ENCODE peak calls at places on chromosomes 11 and 22, in four cellular contexts. One of them, this sample, is unnamed.

GRCh38 chr11:106159846-106160245 is 82.4 kb downstream of the AASDHPPT start:
- DNase-seq in A549: no peak
- DNase-seq in K562: no peak
- DNase-seq in HepG2: no peak
- DNase-seq in this sample: no peak

GRCh38 chr11:117795726-117796455 is 1.1 kb downstream of the DSCAML1 start:
- DNase-seq in A549: no peak
- DNase-seq in K562: no peak
- DNase-seq in HepG2: no peak
- DNase-seq in this sample: no peak

GRCh38 chr22:37557321-37558001 is 2.8 kb upstream of the CDC42EP1 start:
- DNase-seq in A549: peak; percentile 53
- DNase-seq in K562: no peak
- DNase-seq in HepG2: peak; percentile 69
- DNase-seq in this sample: no peak

GRCh38 chr22:40383905-40384304 is 13.5 kb downstream of the SGSM3 start:
- DNase-seq in A549: no peak
- DNase-seq in K562: no peak
- DNase-seq in HepG2: no peak
- DNase-seq in this sample: no peak

GRCh38 chr22:31625661-31626426 is 36.2 kb downstream of the PISD start:
- DNase-seq in A549: no peak
- DNase-seq in K562: peak; percentile 61
- DNase-seq in HepG2: no peak
- DNase-seq in this sample: no peak

GRCh38 chr11:43685483-43685882 is 4.9 kb downstream of the HSD17B12 start:
- DNase-seq in A549: peak; percentile 5
- DNase-seq in K562: no peak
- DNase-seq in HepG2: no peak
- DNase-seq in this sample: no peak

GRCh38 chr11:96324912-96325311 is 18.1 kb downstream of the MAML2 start:
- DNase-seq in A549: no peak
- DNase-seq in K562: no peak
- DNase-seq in HepG2: no peak
- DNase-seq in this sample: no peak

GRCh38 chr11:134385774-134386565 is 26.1 kb downstream of the B3GAT1 start:
- DNase-seq in A549: no peak
- DNase-seq in K562: no peak
- DNase-seq in HepG2: no peak
- DNase-seq in this sample: no peak

GRCh38 chr22:47047321-47048122 is 285.1 kb downstream of the TBC1D22A start:
- DNase-seq in A549: no peak
- DNase-seq in K562: no peak
- DNase-seq in HepG2: no peak
- DNase-seq in this sample: no peak

GRCh38 chr11:46253258-46254134 is 24.0 kb upstream of the CREB3L1 start:
- DNase-seq in A549: no peak
- DNase-seq in K562: no peak
- DNase-seq in HepG2: no peak
- DNase-seq in this sample: no peak

GRCh38 chr11:120068114-120068573 is 69.8 kb downstream of the TRIM29 start:
- DNase-seq in A549: no peak
- DNase-seq in K562: no peak
- DNase-seq in HepG2: no peak
- DNase-seq in this sample: peak; percentile 29

GRCh38 chr22:38313384-38313955 is 3.8 kb downstream of the CSNK1E start:
- DNase-seq in A549: peak; percentile 54
- DNase-seq in K562: no peak
- DNase-seq in HepG2: no peak
- DNase-seq in this sample: no peak

GRCh38 chr11:84408946-84409411 is 1122.8 kb upstream of the CCDC90B start:
- DNase-seq in A549: no peak
- DNase-seq in K562: no peak
- DNase-seq in HepG2: no peak
- DNase-seq in this sample: no peak

GRCh38 chr22:24954856-24955255 is 2.3 kb downstream of the KIAA1671 start:
- DNase-seq in A549: no peak
- DNase-seq in K562: no peak
- DNase-seq in HepG2: no peak
- DNase-seq in this sample: no peak

GRCh38 chr22:46542011-46542985 is 4.9 kb upstream of the CELSR1 start:
- DNase-seq in A549: peak; percentile 72
- DNase-seq in K562: peak; percentile 71
- DNase-seq in HepG2: peak; percentile 45
- DNase-seq in this sample: no peak

GRCh38 chr11:1392561-1392960 is 2.8 kb downstream of the BRSK2 start:
- DNase-seq in A549: no peak
- DNase-seq in K562: no peak
- DNase-seq in HepG2: no peak
- DNase-seq in this sample: no peak

GRCh38 chr11:108559904-108560303 is 33.7 kb downstream of the EXPH5 start:
- DNase-seq in A549: no peak
- DNase-seq in K562: no peak
- DNase-seq in HepG2: no peak
- DNase-seq in this sample: no peak

GRCh38 chr11:61828629-61829407 is 718 bp downstream of the FADS2 start:
- DNase-seq in A549: peak; percentile 42
- DNase-seq in K562: no peak
- DNase-seq in HepG2: no peak
- DNase-seq in this sample: no peak

GRCh38 chr22:38429460-38430128 is 25.4 kb downstream of the KCNJ4 start:
- DNase-seq in A549: no peak
- DNase-seq in K562: no peak
- DNase-seq in HepG2: no peak
- DNase-seq in this sample: no peak

GRCh38 chr11:128346808-128347207 is 240.6 kb downstream of the ETS1 start:
- DNase-seq in A549: no peak
- DNase-seq in K562: no peak
- DNase-seq in HepG2: no peak
- DNase-seq in this sample: no peak

GRCh38 chr11:69889400-69890372 is 70.5 kb upstream of the FGF3 start:
- DNase-seq in A549: no peak
- DNase-seq in K562: no peak
- DNase-seq in HepG2: no peak
- DNase-seq in this sample: no peak

GRCh38 chr11:18714443-18714780 is 11.6 kb downstream of the IGSF22 start:
- DNase-seq in A549: no peak
- DNase-seq in K562: no peak
- DNase-seq in HepG2: no peak
- DNase-seq in this sample: no peak

GRCh38 chr11:18707811-18708340 is 9.3 kb downstream of the TMEM86A start:
- DNase-seq in A549: no peak
- DNase-seq in K562: no peak
- DNase-seq in HepG2: no peak
- DNase-seq in this sample: no peak

GRCh38 chr11:18709414-18709813 is 10.8 kb downstream of the TMEM86A start:
- DNase-seq in A549: no peak
- DNase-seq in K562: no peak
- DNase-seq in HepG2: no peak
- DNase-seq in this sample: no peak

GRCh38 chr11:18713646-18714442 is 12.1 kb downstream of the IGSF22 start:
- DNase-seq in A549: no peak
- DNase-seq in K562: no peak
- DNase-seq in HepG2: no peak
- DNase-seq in this sample: no peak

GRCh38 chr11:18710545-18710944 is 12.0 kb downstream of the TMEM86A start:
- DNase-seq in A549: no peak
- DNase-seq in K562: no peak
- DNase-seq in HepG2: no peak
- DNase-seq in this sample: no peak
- TF ChIP-seq PHF8 in A549: no peak
- TF ChIP-seq PHF8 in K562: no peak
- TF ChIP-seq PHF8 in HepG2: no peak
- TF ChIP-seq PHF8 in this sample: no peak

GRCh38 chr22:19607198-19608113 is 83.2 kb upstream of the CLDN5 start:
- DNase-seq in A549: no peak
- DNase-seq in K562: no peak
- DNase-seq in HepG2: no peak
- DNase-seq in this sample: peak; percentile 55
- TF ChIP-seq PHF8 in A549: no peak
- TF ChIP-seq PHF8 in K562: no peak
- TF ChIP-seq PHF8 in HepG2: no peak
- TF ChIP-seq PHF8 in this sample: no peak

GRCh38 chr11:18137186-18137800 is 4.9 kb downstream of the MRGPRX3 start:
- DNase-seq in A549: no peak
- DNase-seq in K562: no peak
- DNase-seq in HepG2: no peak
- DNase-seq in this sample: no peak
- TF ChIP-seq PHF8 in A549: no peak
- TF ChIP-seq PHF8 in K562: no peak
- TF ChIP-seq PHF8 in HepG2: no peak
- TF ChIP-seq PHF8 in this sample: no peak

GRCh38 chr11:112652786-112653390 is 308.3 kb upstream of the NCAM1 start:
- DNase-seq in A549: no peak
- DNase-seq in K562: no peak
- DNase-seq in HepG2: no peak
- DNase-seq in this sample: no peak
- TF ChIP-seq PHF8 in A549: no peak
- TF ChIP-seq PHF8 in K562: no peak
- TF ChIP-seq PHF8 in HepG2: no peak
- TF ChIP-seq PHF8 in this sample: no peak

GRCh38 chr11:91997178-91997577 is 227.4 kb upstream of the FAT3 start:
- DNase-seq in A549: no peak
- DNase-seq in K562: no peak
- DNase-seq in HepG2: no peak
- DNase-seq in this sample: no peak
- TF ChIP-seq PHF8 in A549: no peak
- TF ChIP-seq PHF8 in K562: no peak
- TF ChIP-seq PHF8 in HepG2: no peak
- TF ChIP-seq PHF8 in this sample: no peak

GRCh38 chr11:93626038-93626437 is 35.4 kb upstream of the CEP295 start:
- DNase-seq in A549: no peak
- DNase-seq in K562: no peak
- DNase-seq in HepG2: no peak
- DNase-seq in this sample: no peak
- TF ChIP-seq PHF8 in A549: no peak
- TF ChIP-seq PHF8 in K562: no peak
- TF ChIP-seq PHF8 in HepG2: no peak
- TF ChIP-seq PHF8 in this sample: no peak

DNA sequence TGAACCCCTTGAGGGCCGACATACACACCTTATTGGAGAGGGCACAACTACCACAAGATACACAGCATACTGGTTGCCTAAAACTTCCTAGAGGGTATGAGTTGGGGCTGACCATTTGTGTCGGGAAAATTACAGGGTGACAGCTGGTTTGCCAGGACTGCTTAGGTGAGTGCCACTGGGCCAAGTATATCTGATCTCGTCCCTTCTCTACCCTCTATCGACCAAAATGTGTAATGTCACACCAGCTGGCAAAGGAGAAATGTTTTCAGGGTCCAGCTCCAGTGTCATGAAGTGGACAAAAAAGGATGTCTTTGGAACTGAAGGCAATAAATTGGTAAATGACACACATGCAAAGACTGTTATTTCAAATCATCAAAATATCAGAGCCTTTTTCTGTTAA is 126.1 kb downstream of the PGR start:
- DNase-seq in A549: peak; percentile 11
- DNase-seq in K562: no peak
- DNase-seq in HepG2: peak; percentile 9
- DNase-seq in this sample: no peak
- TF ChIP-seq PHF8 in A549: no peak
- TF ChIP-seq PHF8 in K562: no peak
- TF ChIP-seq PHF8 in HepG2: no peak
- TF ChIP-seq PHF8 in this sample: no peak